ENCODE peak calls at places on chromosomes 6 and 20, in five cellular contexts. K is amniotic stem cell, G is progenitor cell of endocrine pancreas, S is psoas muscle, X is nephron progenitor cell. M is an unnamed sample.

GRCh38 chr6:31568537-31568961 is 3.5 kb upstream of the LTA start:
- DNase-seq in G (no peak), K (no peak), S (no peak), X (no peak), M (no peak)

GRCh38 chr6:156773935-156774871 is 3.0 kb upstream of the ARID1B start:
- DNase-seq in G (no peak), S (no peak), X (no peak), K (no peak), M (no peak)

GRCh38 chr6:138293428-138293827 is 75.1 kb upstream of the PBOV1 start:
- DNase-seq in X (no peak), S (no peak), K (no peak), G (no peak), M (no peak)

GRCh38 chr6:116779569-116780164 is 14.1 kb upstream of the FAM162B start:
- DNase-seq in S (no peak), K (peak; percentile 3), G (no peak), X (peak; percentile 9), M (no peak)

GRCh38 chr6:30483677-30484279 is 5.5 kb upstream of the HLA-E start:
- DNase-seq in X (peak; percentile 36), G (no peak), K (peak; percentile 49), S (no peak), M (no peak)

GRCh38 chr6:139776051-139776450 is 401.6 kb upstream of the CITED2 start:
- DNase-seq in K (no peak), S (no peak), G (no peak), X (no peak), M (no peak)

GRCh38 chr6:46959419-46959818 is 37.7 kb upstream of the ADGRF5 start:
- DNase-seq in S (no peak), G (no peak), X (no peak), K (no peak), M (no peak)

GRCh38 chr6:129792049-129792448 is 69.1 kb downstream of the TMEM244 start:
- DNase-seq in G (no peak), X (no peak), K (no peak), S (no peak), M (no peak)

GRCh38 chr6:134065706-134066105 is 13.3 kb upstream of the SLC2A12 start:
- DNase-seq in G (no peak), S (no peak), K (no peak), X (no peak), M (no peak)

GRCh38 chr20:49030954-49031619 is 15.0 kb upstream of the CSE1L start:
- DNase-seq in K (no peak), G (no peak), X (no peak), S (no peak), M (no peak)

GRCh38 chr6:164079275-164079600 is 664.7 kb downstream of the QKI start:
- DNase-seq in X (no peak), S (no peak), K (no peak), G (no peak), M (no peak)

GRCh38 chr6:10662207-10662606 is 32.2 kb downstream of the C6orf52 start:
- DNase-seq in S (no peak), X (no peak), G (no peak), K (no peak), M (no peak)

GRCh38 chr20:62572980-62573379 is 69.3 kb upstream of the SLCO4A1 start:
- DNase-seq in S (no peak), X (no peak), K (no peak), G (no peak), M (no peak)

GRCh38 chr20:51801220-51801991 is 915 bp downstream of the SALL4 start:
- DNase-seq in X (peak; percentile 53), K (no peak), S (no peak), G (peak; percentile 28), M (no peak)

GRCh38 chr6:17349437-17349836 is 44.0 kb upstream of the CAP2 start:
- DNase-seq in K (no peak), X (no peak), G (no peak), S (no peak), M (no peak)

GRCh38 chr6:103002282-103002681 is 1608.8 kb downstream of the GRIK2 start:
- DNase-seq in G (no peak), S (no peak), K (no peak), X (no peak), M (no peak)

GRCh38 chr20:61749406-61750075 is 316.1 kb downstream of the TAF4 start:
- DNase-seq in G (no peak), X (no peak), S (peak; percentile 3), K (no peak), M (no peak)

GRCh38 chr6:21804941-21805610 is 211.5 kb downstream of the SOX4 start:
- DNase-seq in K (no peak), S (no peak), X (no peak), G (no peak), M (no peak)

GRCh38 chr20:51431321-51431720 is 111.2 kb downstream of the NFATC2 start:
- DNase-seq in S (no peak), X (no peak), K (no peak), G (no peak), M (no peak)

GRCh38 chr20:32934580-32934979 is 69.7 kb downstream of the SUN5 start:
- DNase-seq in X (no peak), G (no peak), S (no peak), K (no peak), M (no peak)

GRCh38 chr6:40343887-40344565 is 243.1 kb downstream of the LRFN2 start:
- DNase-seq in S (no peak), G (no peak), X (no peak), K (no peak), M (no peak)

GRCh38 chr20:51046021-51046985 is 23.4 kb upstream of the KCNG1 start:
- DNase-seq in K (no peak), X (no peak), G (no peak), S (no peak), M (no peak)

GRCh38 chr6:43509142-43509983 is 783 bp downstream of the LRRC73 start:
- DNase-seq in S (peak; percentile 54), X (peak; percentile 54), K (no peak), G (no peak), M (no peak)

M was measured in iPS DF 6.9.